ENCODE peak calls at places on chromosomes 4 and X, in six cellular contexts. One of them, this sample, is unnamed.

GRCh38 chrX:138191998-138192397 is 519.5 kb downstream of the FGF13 start:
- DNase-seq in SK-N-SH: peak
- DNase-seq in HepG2: peak
- DNase-seq in GM12878: no peak
- DNase-seq in K562: peak
- DNase-seq in H1: peak
- DNase-seq in this sample: no peak

GRCh38 chrX:119325456-119325855 is 73.7 kb upstream of the SLC25A43 start:
- DNase-seq in SK-N-SH: no peak
- DNase-seq in K562: no peak
- DNase-seq in H1: no peak
- DNase-seq in HepG2: no peak
- DNase-seq in GM12878: no peak
- DNase-seq in this sample: no peak

GRCh38 chrX:41003501-41004286 is 81.6 kb upstream of the USP9X start:
- DNase-seq in H1: no peak
- DNase-seq in GM12878: no peak
- DNase-seq in K562: no peak
- DNase-seq in SK-N-SH: no peak
- DNase-seq in HepG2: no peak
- DNase-seq in this sample: no peak

GRCh38 chrX:85359051-85359450 is 20.4 kb downstream of the POF1B start:
- DNase-seq in K562: no peak
- DNase-seq in HepG2: no peak
- DNase-seq in GM12878: no peak
- DNase-seq in H1: no peak
- DNase-seq in SK-N-SH: no peak
- DNase-seq in this sample: no peak

GRCh38 chr4:103497692-103498091 is 222.1 kb downstream of the TACR3 start:
- DNase-seq in HepG2: no peak
- DNase-seq in K562: no peak
- DNase-seq in GM12878: peak
- DNase-seq in SK-N-SH: no peak
- DNase-seq in H1: no peak
- DNase-seq in this sample: no peak

GRCh38 chr4:23333556-23333945 is 556.3 kb downstream of the PPARGC1A start:
- DNase-seq in SK-N-SH: no peak
- DNase-seq in HepG2: no peak
- DNase-seq in H1: no peak
- DNase-seq in K562: no peak
- DNase-seq in GM12878: no peak
- DNase-seq in this sample: no peak

GRCh38 chr4:73417973-73418372 is 13.9 kb downstream of the ALB start:
- DNase-seq in K562: no peak
- DNase-seq in HepG2: no peak
- DNase-seq in GM12878: no peak
- DNase-seq in SK-N-SH: no peak
- DNase-seq in H1: no peak
- DNase-seq in this sample: peak

GRCh38 chr4:7860600-7861158 is 79.0 kb downstream of the AFAP1 start:
- DNase-seq in GM12878: no peak
- DNase-seq in HepG2: no peak
- DNase-seq in H1: no peak
- DNase-seq in SK-N-SH: no peak
- DNase-seq in K562: no peak
- DNase-seq in this sample: no peak

GRCh38 chr4:144356941-144357381 is 216.4 kb upstream of the GYPA start:
- DNase-seq in HepG2: no peak
- DNase-seq in K562: no peak
- DNase-seq in SK-N-SH: no peak
- DNase-seq in GM12878: no peak
- DNase-seq in H1: no peak
- DNase-seq in this sample: no peak

GRCh38 chrX:1323315-1323714 is 13.3 kb upstream of the IL3RA start:
- DNase-seq in SK-N-SH: peak
- DNase-seq in GM12878: peak
- DNase-seq in HepG2: peak
- DNase-seq in H1: peak
- DNase-seq in K562: peak
- DNase-seq in this sample: peak

GRCh38 chr4:5378002-5378401 is 326.7 kb downstream of the STK32B start:
- DNase-seq in GM12878: no peak
- DNase-seq in K562: peak
- DNase-seq in H1: no peak
- DNase-seq in SK-N-SH: no peak
- DNase-seq in HepG2: peak
- DNase-seq in this sample: peak

GRCh38 chrX:154488336-154489075 is 1.9 kb downstream of the SLC10A3 start:
- DNase-seq in GM12878: no peak
- DNase-seq in H1: no peak
- DNase-seq in SK-N-SH: no peak
- DNase-seq in K562: no peak
- DNase-seq in HepG2: no peak
- DNase-seq in this sample: no peak

GRCh38 chrX:104913348-104913747 is 307.1 kb downstream of the TEX13A start:
- DNase-seq in H1: no peak
- DNase-seq in HepG2: peak
- DNase-seq in K562: peak
- DNase-seq in SK-N-SH: peak
- DNase-seq in GM12878: no peak
- DNase-seq in this sample: no peak

GRCh38 chr4:89316931-89317366 is 9.3 kb upstream of the GPRIN3 start:
- DNase-seq in HepG2: no peak
- DNase-seq in H1: no peak
- DNase-seq in SK-N-SH: no peak
- DNase-seq in K562: no peak
- DNase-seq in GM12878: no peak
- DNase-seq in this sample: no peak

GRCh38 chr4:4299006-4299405 is 9.0 kb downstream of the ZBTB49 start:
- DNase-seq in GM12878: no peak
- DNase-seq in SK-N-SH: no peak
- DNase-seq in K562: no peak
- DNase-seq in H1: no peak
- DNase-seq in HepG2: no peak
- DNase-seq in this sample: no peak

GRCh38 chrX:14533867-14534266 is 4.5 kb downstream of the GLRA2 start:
- DNase-seq in H1: no peak
- DNase-seq in GM12878: no peak
- DNase-seq in SK-N-SH: no peak
- DNase-seq in HepG2: no peak
- DNase-seq in K562: no peak
- DNase-seq in this sample: no peak

GRCh38 chrX:78098108-78098507 is 5.9 kb upstream of the PGK1 start:
- DNase-seq in K562: no peak
- DNase-seq in HepG2: no peak
- DNase-seq in H1: no peak
- DNase-seq in SK-N-SH: no peak
- DNase-seq in GM12878: no peak
- DNase-seq in this sample: no peak

GRCh38 chrX:78092296-78092695 is 11.8 kb upstream of the PGK1 start:
- DNase-seq in H1: peak
- DNase-seq in GM12878: peak
- DNase-seq in SK-N-SH: no peak
- DNase-seq in K562: peak
- DNase-seq in HepG2: peak
- DNase-seq in this sample: no peak
- TF ChIP-seq JUND in H1: no peak
- TF ChIP-seq JUND in GM12878: no peak
- TF ChIP-seq JUND in SK-N-SH: no peak
- TF ChIP-seq JUND in K562: no peak
- TF ChIP-seq JUND in HepG2: no peak
- TF ChIP-seq JUND in this sample: no peak

GRCh38 chrX:4265036-4265435 is 551.6 kb upstream of the PRKX start:
- DNase-seq in HepG2: no peak
- DNase-seq in K562: no peak
- DNase-seq in SK-N-SH: no peak
- DNase-seq in GM12878: no peak
- DNase-seq in H1: no peak
- DNase-seq in this sample: no peak

GRCh38 chrX:4268676-4269075 is 555.2 kb upstream of the PRKX start:
- DNase-seq in H1: no peak
- DNase-seq in SK-N-SH: no peak
- DNase-seq in HepG2: no peak
- DNase-seq in GM12878: no peak
- DNase-seq in K562: no peak
- DNase-seq in this sample: no peak

DNA sequence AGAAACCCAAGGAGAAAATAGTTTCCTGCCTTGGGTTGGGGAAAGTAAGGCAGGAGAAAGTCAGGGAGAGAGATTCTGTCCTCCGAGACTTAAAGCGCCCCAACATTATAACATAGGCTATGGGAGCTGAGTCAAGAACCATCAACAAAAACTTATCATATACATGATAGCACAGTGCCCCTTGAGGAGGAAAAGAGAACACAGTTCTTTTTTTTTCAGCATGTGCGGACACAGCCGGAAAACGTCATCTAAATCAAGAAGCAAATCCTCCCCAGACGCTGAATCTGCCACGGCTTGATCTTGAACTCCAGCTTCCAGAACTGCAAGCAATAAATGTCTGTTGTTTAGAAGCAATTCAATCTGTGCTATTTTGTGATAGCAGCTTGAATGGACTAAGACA is 549.6 kb upstream of the PRKX start:
- DNase-seq in GM12878: no peak
- DNase-seq in H1: no peak
- DNase-seq in K562: no peak
- DNase-seq in SK-N-SH: peak
- DNase-seq in HepG2: no peak
- DNase-seq in this sample: no peak
- TF ChIP-seq JUND in GM12878: no peak
- TF ChIP-seq JUND in H1: no peak
- TF ChIP-seq JUND in K562: no peak
- TF ChIP-seq JUND in SK-N-SH: no peak
- TF ChIP-seq JUND in HepG2: no peak
- TF ChIP-seq JUND in this sample: no peak

DNA sequence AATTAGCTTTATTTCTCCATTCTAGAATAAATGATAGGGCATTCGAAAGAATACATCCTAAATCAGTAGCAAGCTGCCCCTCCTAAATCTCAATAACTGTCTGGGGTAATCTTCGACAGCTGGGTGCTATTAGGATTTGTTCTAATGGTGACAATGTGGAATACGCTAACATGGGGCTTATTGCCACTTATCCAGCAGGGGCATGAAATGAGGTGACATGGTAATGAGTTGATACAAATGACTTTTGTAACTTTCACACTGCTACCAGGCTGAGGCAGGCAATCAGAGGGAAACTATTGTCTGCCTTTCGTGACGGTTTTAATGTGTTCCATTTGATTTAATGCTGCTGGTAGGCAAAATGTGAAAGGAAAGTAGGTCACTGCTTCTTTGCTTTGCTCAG is 1047.4 kb upstream of the PABPC4L start:
- DNase-seq in K562: no peak
- DNase-seq in HepG2: no peak
- DNase-seq in SK-N-SH: no peak
- DNase-seq in H1: no peak
- DNase-seq in GM12878: no peak
- DNase-seq in this sample: no peak
- TF ChIP-seq JUND in K562: no peak
- TF ChIP-seq JUND in HepG2: no peak
- TF ChIP-seq JUND in SK-N-SH: no peak
- TF ChIP-seq JUND in H1: no peak
- TF ChIP-seq JUND in GM12878: no peak
- TF ChIP-seq JUND in this sample: no peak

GRCh38 chrX:149490100-149490499 is 15.0 kb downstream of the IDS start:
- DNase-seq in HepG2: no peak
- DNase-seq in SK-N-SH: no peak
- DNase-seq in H1: no peak
- DNase-seq in GM12878: no peak
- DNase-seq in K562: no peak
- DNase-seq in this sample: no peak
- TF ChIP-seq JUND in HepG2: no peak
- TF ChIP-seq JUND in SK-N-SH: no peak
- TF ChIP-seq JUND in H1: no peak
- TF ChIP-seq JUND in GM12878: no peak
- TF ChIP-seq JUND in K562: no peak
- TF ChIP-seq JUND in this sample: no peak

GRCh38 chr4:78612398-78613005 is 60.9 kb downstream of the ANXA3 start:
- DNase-seq in SK-N-SH: peak
- DNase-seq in HepG2: peak
- DNase-seq in H1: no peak
- DNase-seq in K562: peak
- DNase-seq in GM12878: no peak
- DNase-seq in this sample: peak

GRCh38 chr4:78609580-78609979 is 58.0 kb downstream of the ANXA3 start:
- DNase-seq in SK-N-SH: no peak
- DNase-seq in HepG2: no peak
- DNase-seq in K562: no peak
- DNase-seq in H1: no peak
- DNase-seq in GM12878: no peak
- DNase-seq in this sample: no peak

GRCh38 chr4:78608684-78609083 is 57.1 kb downstream of the ANXA3 start:
- DNase-seq in H1: no peak
- DNase-seq in GM12878: no peak
- DNase-seq in SK-N-SH: no peak
- DNase-seq in K562: no peak
- DNase-seq in HepG2: no peak
- DNase-seq in this sample: no peak

GRCh38 chr4:78611215-78611558 is 59.6 kb downstream of the ANXA3 start:
- DNase-seq in H1: no peak
- DNase-seq in K562: no peak
- DNase-seq in HepG2: no peak
- DNase-seq in SK-N-SH: no peak
- DNase-seq in GM12878: no peak
- DNase-seq in this sample: no peak

GRCh38 chr4:78610546-78611214 is 59.1 kb downstream of the ANXA3 start:
- DNase-seq in H1: no peak
- DNase-seq in K562: peak
- DNase-seq in GM12878: no peak
- DNase-seq in HepG2: no peak
- DNase-seq in SK-N-SH: no peak
- DNase-seq in this sample: no peak
- TF ChIP-seq JUND in H1: no peak
- TF ChIP-seq JUND in K562: peak
- TF ChIP-seq JUND in GM12878: no peak
- TF ChIP-seq JUND in HepG2: no peak
- TF ChIP-seq JUND in SK-N-SH: peak
- TF ChIP-seq JUND in this sample: no peak

DNA sequence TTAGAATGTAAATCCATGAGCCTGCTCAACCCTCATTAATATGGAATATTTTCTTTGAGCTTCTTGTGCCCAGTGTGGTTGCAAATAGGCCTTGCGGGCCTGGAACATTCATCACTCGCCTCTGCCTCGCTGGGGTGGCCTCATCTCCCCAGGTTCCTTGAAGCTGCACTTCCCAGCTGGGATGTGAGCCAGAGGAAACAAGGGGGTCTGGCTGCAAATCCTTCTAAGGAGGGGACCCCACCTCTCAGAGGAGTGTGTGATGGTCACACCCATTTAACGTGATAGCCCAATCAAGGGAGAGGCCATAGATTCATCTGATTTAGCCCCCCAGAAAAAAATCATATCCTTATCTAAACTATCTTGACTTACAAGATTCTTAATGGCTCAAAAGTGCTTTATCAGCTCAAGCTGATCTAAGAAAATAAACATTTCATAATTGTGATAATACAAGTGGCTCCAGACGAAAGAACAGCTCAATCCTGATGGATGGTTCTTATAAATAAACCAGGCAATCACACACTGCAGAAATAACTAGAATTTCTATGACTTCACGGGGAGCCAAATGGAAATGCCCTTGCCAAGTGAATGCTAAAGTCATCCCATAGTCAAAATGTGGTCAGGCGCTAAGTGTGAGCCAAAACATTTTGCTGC is 189.9 kb downstream of the PTTG2 start:
- DNase-seq in HepG2: no peak
- DNase-seq in K562: no peak
- DNase-seq in GM12878: no peak
- DNase-seq in H1: no peak
- DNase-seq in SK-N-SH: no peak
- DNase-seq in this sample: no peak
- TF ChIP-seq JUND in HepG2: no peak
- TF ChIP-seq JUND in K562: no peak
- TF ChIP-seq JUND in GM12878: no peak
- TF ChIP-seq JUND in H1: no peak
- TF ChIP-seq JUND in SK-N-SH: peak
- TF ChIP-seq JUND in this sample: no peak

This sample was measured in T47D.